ENCODE peak calls at places on chromosomes 2 and 18, in ten cellular contexts. G is A172; F is activated T-cell treated with anti-CD3 and anti-CD28 coated beads, Interleukin-2, amount 50 U/mL, for 4 hours; I is CD4-positive, alpha-beta memory T cell; K is AG10803; Z is pancreas; S is naive B cell; Q is NCI-H1105 treated with DMSO at 0.1 percent for 48 hours; D is GM19239; X is H1. J is an unnamed sample.

GRCh38 chr2:233823731-233824121 is 30.6 kb downstream of the HJURP start:
- DNase-seq in D (no peak), X (no peak), S (no peak), K (no peak), Z (no peak), I (no peak), F (no peak), G (no peak), Q (no peak), J (no peak)

GRCh38 chr2:29519996-29520395 is 401.4 kb downstream of the ALK start:
- DNase-seq in K (peak), Z (no peak), X (no peak), Q (no peak), D (no peak), F (no peak), I (no peak), S (no peak), G (no peak), J (no peak)

GRCh38 chr18:56721031-56721430 is 69.9 kb downstream of the WDR7 start:
- DNase-seq in I (no peak), S (no peak), D (no peak), Z (no peak), X (no peak), Q (no peak), F (no peak), K (peak), G (no peak), J (no peak)

GRCh38 chr2:108965540-108966299 is 23.3 kb downstream of the EDAR start:
- DNase-seq in S (no peak), X (no peak), G (no peak), F (peak), Z (no peak), K (no peak), Q (no peak), I (peak), D (no peak), J (no peak)

GRCh38 chr2:240988146-240988545 is 10.3 kb upstream of the SNED1 start:
- DNase-seq in I (no peak), Q (no peak), X (no peak), Z (no peak), D (no peak), F (no peak), K (peak), G (no peak), S (no peak), J (no peak)

GRCh38 chr2:183248866-183249567 is 124.8 kb downstream of the NUP35 start:
- DNase-seq in F (no peak), S (no peak), G (peak), D (no peak), I (no peak), K (peak), X (no peak), Q (peak), Z (no peak), J (no peak)

GRCh38 chr2:134601266-134601665 is 117.5 kb downstream of the TMEM163 start:
- DNase-seq in I (no peak), S (no peak), Q (no peak), D (no peak), K (no peak), G (no peak), F (no peak), Z (no peak), X (no peak), J (no peak)

GRCh38 chr2:233121856-233122255 is 61.7 kb downstream of the INPP5D start:
- DNase-seq in K (no peak), Q (no peak), G (no peak), X (no peak), I (no peak), F (no peak), D (no peak), S (no peak), Z (no peak), J (no peak)

GRCh38 chr2:215790548-215791421 is 222.6 kb downstream of the MREG start:
- DNase-seq in D (no peak), Z (no peak), I (no peak), K (peak), S (no peak), Q (no peak), G (no peak), F (no peak), X (no peak), J (no peak)

GRCh38 chr18:9708882-9709877 is 1.1 kb downstream of the RAB31 start:
- DNase-seq in K (peak), G (no peak), S (peak), D (peak), X (no peak), F (no peak), Z (no peak), Q (no peak), I (no peak), J (no peak)

J was measured in Caco-2.